ENCODE peak calls at places on chromosomes 11 and 22, in eight cellular contexts. W is WTC11, C is cardiac muscle cell, H is IMR-90, Q is tibial nerve, Z is ovary, V is A549, S is cardiac fibroblast. P is an unnamed sample.

GRCh38 chr22:49598338-49598737 is 229.3 kb downstream of the BRD1 start:
- DNase-seq in W (no peak), S (no peak), C (no peak), H (no peak), Q (no peak), Z (no peak), V (no peak), P (no peak)

GRCh38 chr11:32137263-32137662 is 46.4 kb downstream of the RCN1 start:
- DNase-seq in W (no peak), H (peak; percentile 99), Q (no peak), V (peak; percentile 41), Z (no peak), C (peak; percentile 97), S (peak; percentile 99), P (no peak)

GRCh38 chr11:114621072-114621471 is 25.5 kb upstream of the NXPE4 start:
- DNase-seq in Z (no peak), W (no peak), C (no peak), H (no peak), Q (no peak), V (no peak), S (no peak), P (no peak)

GRCh38 chr11:120336641-120337132 is 474 bp downstream of the ARHGEF12 start:
- DNase-seq in S (peak; percentile 51), W (peak; percentile 59), H (peak; percentile 20), V (peak; percentile 31), Q (no peak), Z (no peak), C (no peak), P (peak; percentile 49)

GRCh38 chr11:120912504-120912903 is 111.4 kb upstream of the TBCEL start:
- DNase-seq in V (peak; percentile 12), Q (no peak), W (no peak), H (peak; percentile 57), Z (no peak), S (peak; percentile 38), C (peak; percentile 57), P (no peak)

GRCh38 chr11:14642873-14643696 is 519 bp upstream of the PDE3B start:
- DNase-seq in V (no peak), Z (no peak), Q (no peak), S (no peak), C (no peak), H (no peak), W (no peak), P (peak; percentile 1)

GRCh38 chr22:48943567-48944432 is 883.9 kb downstream of the BRD1 start:
- DNase-seq in S (no peak), H (no peak), W (peak; percentile 38), V (peak; percentile 25), Z (no peak), Q (no peak), C (no peak), P (peak; percentile 40)

GRCh38 chr11:105609832-105610781 is at the start of gene GRIA4:
- DNase-seq in V (no peak), H (peak; percentile 74), Z (peak; percentile 42), Q (no peak), W (peak; percentile 63), C (peak; percentile 65), S (peak; percentile 32), P (peak; percentile 40)

GRCh38 chr11:43689167-43689566 is 8.6 kb downstream of the HSD17B12 start:
- DNase-seq in W (no peak), H (no peak), C (no peak), V (no peak), Z (no peak), S (no peak), Q (no peak), P (no peak)

GRCh38 chr11:11332141-11332710 is 20.8 kb downstream of the CSNK2A3 start:
- DNase-seq in S (no peak), Z (no peak), C (no peak), V (no peak), W (no peak), H (no peak), Q (no peak), P (no peak)

GRCh38 chr11:75482931-75483469 is 42.7 kb downstream of the GDPD5 start:
- DNase-seq in W (no peak), Q (no peak), Z (no peak), V (no peak), H (no peak), S (no peak), C (no peak), P (no peak)

GRCh38 chr11:76694664-76695063 is 24.1 kb upstream of the LRRC32 start:
- DNase-seq in C (peak; percentile 53), Z (no peak), W (no peak), Q (no peak), S (peak; percentile 91), V (no peak), H (peak; percentile 90), P (no peak)

GRCh38 chr11:120526241-120526640 is 14.7 kb downstream of the GRIK4 start:
- DNase-seq in C (no peak), S (no peak), Z (peak; percentile 26), V (no peak), H (no peak), Q (no peak), W (no peak), P (no peak)

GRCh38 chr11:44609028-44609782 is 43.7 kb downstream of the CD82 start:
- DNase-seq in C (no peak), W (no peak), Z (no peak), H (no peak), S (no peak), V (no peak), Q (no peak), P (no peak)

GRCh38 chr11:65866524-65867283 is 5.9 kb downstream of the EFEMP2 start:
- DNase-seq in Q (no peak), Z (no peak), V (no peak), W (no peak), S (no peak), H (no peak), C (no peak), P (no peak)

GRCh38 chr22:20174785-20175596 is 24.1 kb upstream of the CCDC188 start:
- DNase-seq in V (no peak), H (peak; percentile 9), C (peak; percentile 13), Q (no peak), Z (no peak), S (peak; percentile 31), W (no peak), P (no peak)
- TF ChIP-seq CTCF in V (no peak), H (peak; percentile 39), C (peak; percentile 23), Q (no peak), Z (no peak), S (peak; percentile 55), W (no peak), P (peak; percentile 26)

DNA sequence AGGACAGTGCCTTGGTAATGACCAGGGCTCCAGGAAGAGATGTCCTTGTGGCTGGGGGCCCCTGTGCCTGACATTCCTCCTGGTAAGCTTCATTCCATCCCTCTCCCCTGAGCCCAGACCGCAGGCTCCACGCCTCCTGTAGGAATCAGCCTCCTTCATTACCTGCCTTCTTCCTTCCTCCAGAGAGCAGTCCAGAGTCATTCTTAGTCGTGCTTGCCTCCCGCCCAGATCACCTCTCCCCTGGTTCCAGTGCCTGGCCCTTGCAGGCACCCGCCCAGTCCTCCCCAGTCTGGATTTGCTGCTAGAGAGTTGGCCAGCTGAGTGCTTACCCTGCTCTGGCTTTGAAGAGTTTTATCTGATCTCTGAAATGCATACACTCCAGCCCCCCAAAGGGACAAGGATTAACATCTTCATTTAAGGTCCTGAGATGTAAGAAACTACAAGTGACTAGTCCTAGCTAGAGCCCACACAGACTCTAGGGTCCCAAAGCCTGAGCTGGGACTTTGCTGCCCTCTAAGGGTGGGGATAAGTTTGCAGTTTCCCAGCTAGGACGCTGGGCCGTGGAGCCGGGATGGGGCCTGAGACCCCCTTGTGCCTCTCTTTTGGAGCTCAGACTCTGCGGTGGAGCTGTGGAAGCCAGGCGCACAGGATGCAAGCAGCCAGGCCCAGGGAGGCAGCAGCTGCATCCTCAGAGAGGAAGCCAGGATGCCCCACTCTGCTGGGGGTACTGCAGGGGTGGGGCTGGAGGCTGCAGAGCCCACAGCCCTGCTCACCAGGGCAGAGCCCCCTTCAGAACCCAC is 1.6 kb downstream of the NR1H3 start:
- DNase-seq in V (peak; percentile 75), C (peak; percentile 61), S (peak; percentile 54), Q (no peak), Z (no peak), W (peak; percentile 80), H (peak; percentile 30), P (peak; percentile 35)
- TF ChIP-seq CTCF in V (peak; percentile 80), C (peak; percentile 78), S (peak; percentile 76), Q (peak; percentile 61), Z (no peak), W (peak; percentile 38), H (peak; percentile 60), P (peak; percentile 69)

DNA sequence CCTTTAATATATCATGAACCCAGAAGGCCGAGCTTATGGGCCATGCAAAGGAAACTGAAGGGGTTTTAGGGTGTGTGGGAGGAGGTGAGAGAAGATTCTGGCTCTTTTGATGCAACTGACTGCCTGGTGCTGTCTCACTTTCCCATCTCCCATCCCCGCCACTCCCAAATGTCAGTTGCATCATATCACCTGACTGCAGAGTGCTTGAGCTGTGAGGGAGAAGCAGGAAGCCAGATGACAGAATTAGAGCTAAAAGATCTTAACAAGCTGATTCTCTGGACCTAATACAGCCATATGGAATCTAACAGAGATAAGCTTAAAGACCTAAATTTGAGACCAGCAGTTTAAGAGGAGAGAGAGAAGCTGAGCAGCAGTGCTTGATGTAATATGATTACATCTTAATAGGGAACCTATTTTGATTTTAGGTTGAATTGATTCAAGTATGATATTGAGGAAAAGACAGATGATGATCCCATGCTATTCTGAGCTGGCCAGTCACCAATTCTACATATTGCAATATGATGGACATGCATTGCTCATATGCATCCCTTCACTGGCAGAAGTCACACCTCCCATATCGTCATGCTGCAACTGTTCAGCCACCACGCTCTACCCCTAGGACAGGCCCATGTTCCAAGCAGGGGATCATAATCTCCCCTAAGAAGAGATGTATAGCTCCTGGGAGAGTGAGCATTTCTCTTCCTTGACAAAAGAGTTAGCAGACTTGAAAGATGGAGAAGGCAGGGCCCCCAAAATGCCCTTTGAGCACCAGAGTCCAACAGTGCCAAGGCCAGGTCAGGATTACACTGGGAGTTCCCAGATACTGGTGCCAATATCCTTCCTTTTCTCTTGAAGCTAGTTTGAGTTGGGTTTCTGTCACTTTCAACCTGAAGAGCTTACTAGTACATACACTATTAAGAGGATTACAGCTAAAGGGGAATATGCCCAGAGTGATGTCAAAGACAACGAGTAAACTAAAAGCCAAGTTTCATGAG is 44.9 kb downstream of the PLEKHA7 start:
- DNase-seq in Z (no peak), C (no peak), V (no peak), Q (no peak), S (no peak), W (no peak), H (no peak), P (no peak)
- TF ChIP-seq CTCF in Z (no peak), C (no peak), V (no peak), Q (no peak), S (no peak), W (no peak), H (no peak), P (no peak)

DNA sequence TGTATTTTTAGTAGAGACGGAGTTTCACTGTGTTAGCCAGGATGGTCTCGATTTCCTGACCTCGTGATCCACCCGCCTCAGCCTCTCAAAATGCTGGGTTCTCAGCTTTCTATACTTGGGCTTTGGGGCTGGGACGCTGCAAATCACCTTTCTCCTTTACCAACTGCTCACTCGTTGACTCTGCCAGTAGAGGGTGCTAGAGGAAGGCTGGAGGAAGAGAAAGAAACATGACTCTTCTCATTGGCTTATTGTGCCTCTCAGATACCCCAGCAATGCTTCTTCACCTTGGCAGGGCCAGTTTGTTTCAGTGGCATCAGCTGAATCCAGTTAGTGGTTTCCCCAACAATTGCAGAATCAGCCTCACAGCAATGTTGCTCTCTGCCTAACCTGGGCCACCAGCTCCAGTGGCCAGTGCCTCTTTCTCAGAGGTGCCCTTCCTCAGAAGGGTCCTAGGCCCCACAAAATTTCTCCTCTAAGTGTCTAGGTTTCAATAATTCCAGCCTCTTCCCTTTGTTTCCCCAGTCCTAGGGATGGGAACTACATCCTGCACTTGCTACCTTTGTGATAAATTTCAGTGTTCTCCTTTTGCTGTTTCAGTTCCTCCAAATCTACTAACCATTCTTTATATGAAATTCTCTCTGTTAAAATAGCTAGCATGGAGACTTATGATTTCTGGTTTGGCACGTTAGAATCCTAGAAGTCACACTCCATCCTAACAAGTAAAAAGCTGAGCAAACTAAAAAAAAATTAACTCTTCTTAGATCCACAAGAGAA is 71.5 kb upstream of the VSTM5 start:
- DNase-seq in H (peak; percentile 72), Q (no peak), Z (no peak), V (peak; percentile 30), C (peak; percentile 81), S (peak; percentile 81), W (peak; percentile 79), P (peak; percentile 40)
- TF ChIP-seq CTCF in H (peak; percentile 83), Q (no peak), Z (no peak), V (peak; percentile 44), C (peak; percentile 84), S (peak; percentile 90), W (peak; percentile 75), P (peak; percentile 68)

P was measured in neural crest cell.